ENCODE peak calls at places on chromosomes 4 and X, in five cellular contexts. I, Q, T, U and N are unnamed samples.

GRCh38 chrX:112798736-112799135 is 41.9 kb downstream of the AMOT start:
- DNase-seq in I (no peak), Q (no peak), T (no peak), U (no peak), N (no peak)

GRCh38 chr4:107666134-107666533 is 53.9 kb downstream of the PAPSS1 start:
- DNase-seq in I (peak; percentile 8), Q (peak; percentile 2), T (peak; percentile 65), U (peak; percentile 29), N (no peak)

GRCh38 chr4:77734928-77735327 is 84.2 kb downstream of the CNOT6L start:
- DNase-seq in I (peak; percentile 20), Q (no peak), T (peak; percentile 29), U (peak; percentile 59), N (peak; percentile 78)

GRCh38 chr4:56434599-56435000 is 815 bp downstream of the PPAT start:
- DNase-seq in I (no peak), Q (no peak), T (peak; percentile 83), U (peak; percentile 74), N (no peak)

GRCh38 chr4:76723916-76724315 is 174.0 kb downstream of the SOWAHB start:
- DNase-seq in I (no peak), Q (no peak), T (peak; percentile 91), U (peak; percentile 98), N (no peak)

GRCh38 chr4:113874480-113874879 is 105.0 kb downstream of the ARSJ start:
- DNase-seq in I (no peak), Q (no peak), T (no peak), U (no peak), N (no peak)

GRCh38 chr4:6855692-6856297 is 53.8 kb upstream of the TBC1D14 start:
- DNase-seq in I (no peak), Q (no peak), T (peak; percentile 73), U (peak; percentile 77), N (no peak)

GRCh38 chr4:6961496-6962210 is 52.0 kb downstream of the TBC1D14 start:
- DNase-seq in I (no peak), Q (no peak), T (no peak), U (no peak), N (no peak)

GRCh38 chr4:3820016-3820805 is 54.0 kb downstream of the ADRA2C start:
- DNase-seq in I (no peak), Q (no peak), T (no peak), U (no peak), N (no peak)

GRCh38 chrX:20265221-20265725 is 1.4 kb downstream of the RPS6KA3 start:
- DNase-seq in I (peak; percentile 47), Q (peak; percentile 31), T (peak; percentile 90), U (peak; percentile 91), N (peak; percentile 33)

GRCh38 chrX:20266810-20267598 is at the start of gene RPS6KA3:
- DNase-seq in I (peak; percentile 88), Q (peak; percentile 92), T (peak; percentile 86), U (peak; percentile 83), N (peak; percentile 92)

GRCh38 chrX:20267924-20268701 is 1.4 kb upstream of the RPS6KA3 start:
- DNase-seq in I (no peak), Q (peak; percentile 56), T (no peak), U (peak; percentile 31), N (peak; percentile 4)

GRCh38 chrX:20267599-20267923 is 852 bp upstream of the RPS6KA3 start:
- DNase-seq in I (no peak), Q (no peak), T (peak; percentile 19), U (no peak), N (no peak)

GRCh38 chrX:20265726-20266681 is 705 bp downstream of the RPS6KA3 start:
- DNase-seq in I (peak; percentile 48), Q (peak; percentile 56), T (peak; percentile 67), U (peak; percentile 17), N (peak; percentile 58)
- H3K27ac ChIP-seq in I (peak overlapping the region; percentile 37), Q (peak overlapping the region; percentile 69), T (peak overlapping the region; percentile 97), U (peak overlapping the region; percentile 89), N (peak overlapping the region; percentile 77)

DNA sequence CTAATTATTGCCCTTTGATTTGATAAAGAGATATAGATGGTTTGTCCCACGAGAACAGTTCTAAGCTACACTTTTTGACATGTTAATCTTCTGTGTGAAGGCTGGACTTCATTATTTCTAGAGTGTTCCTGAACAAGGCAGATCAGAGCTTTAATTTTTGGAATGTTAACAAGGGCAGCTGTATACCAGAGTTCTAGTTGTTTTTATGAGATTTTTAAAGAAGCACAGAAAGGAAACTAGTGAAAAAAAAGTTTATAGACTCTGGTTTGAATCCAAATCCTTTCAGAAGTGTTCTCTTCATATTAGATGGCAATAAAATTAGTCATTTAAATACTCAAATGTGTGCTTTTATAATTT is 187.2 kb upstream of the ANK2 start:
- DNase-seq in I (no peak), Q (no peak), T (no peak), U (no peak), N (no peak)
- H3K4me1 ChIP-seq in I (no peaks in the 10 kb centered on the region), Q (peaks cover 33% of the 10 kb centered on the region), T (peaks cover 16% of the 10 kb centered on the region), U (no peaks in the 10 kb centered on the region), N (no peaks in the 10 kb centered on the region)

GRCh38 chrX:44952329-44953027 is 79.5 kb downstream of the KDM6A start:
- DNase-seq in I (no peak), Q (no peak), T (no peak), U (no peak), N (no peak)
- H3K4me2 ChIP-seq in I (no peak overlapping the region), Q (no peak overlapping the region), T (no peak overlapping the region), U (no peak overlapping the region), N (no peak overlapping the region)

GRCh38 chr4:41620594-41621256 is 82.8 kb downstream of the LIMCH1 start:
- DNase-seq in I (no peak), Q (peak; percentile 45), T (no peak), U (no peak), N (no peak)
- H3K27ac ChIP-seq in I (no peak overlapping the region), Q (no peak overlapping the region), T (no peak overlapping the region), U (no peak overlapping the region), N (no peak overlapping the region)

DNA sequence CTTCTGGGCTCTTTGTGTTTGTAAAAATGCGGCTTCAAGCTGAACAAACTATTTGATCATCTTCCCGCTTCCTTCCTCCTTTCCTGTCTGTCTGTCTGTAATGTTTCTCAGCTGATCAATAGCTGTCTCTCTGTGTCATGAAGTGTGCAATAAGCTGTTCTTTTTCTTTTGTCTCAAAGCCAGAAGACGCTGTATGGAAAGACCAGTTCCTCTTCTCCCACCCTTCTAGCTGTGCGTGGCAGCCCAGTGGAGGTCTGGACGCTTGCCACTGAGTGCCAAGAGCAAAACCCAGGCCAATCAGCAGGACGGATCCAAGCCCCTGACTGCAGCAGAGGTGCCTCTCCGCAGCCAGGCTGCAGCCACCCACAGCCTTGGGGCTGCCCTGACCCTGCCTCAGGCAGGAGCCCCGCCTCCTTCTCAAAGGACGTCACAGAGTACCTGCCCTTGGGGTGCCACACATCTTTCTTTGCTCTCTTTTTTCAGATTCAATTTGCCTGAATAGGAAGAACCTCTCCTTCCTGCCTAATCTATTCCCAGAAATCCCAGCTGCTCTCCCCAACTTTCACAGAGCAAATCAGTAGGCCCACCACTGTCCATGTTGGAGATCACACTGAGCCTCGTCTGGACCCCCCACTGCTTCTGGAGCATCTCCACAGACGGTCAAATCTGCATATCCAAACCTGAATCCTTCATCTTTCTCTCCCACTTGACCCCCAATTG is 59.1 kb downstream of the MAML3 start:
- DNase-seq in I (no peak), Q (peak; percentile 65), T (no peak), U (peak; percentile 72), N (no peak)
- H3K4me1 ChIP-seq in I (peaks cover 37% of the 10 kb centered on the region), Q (peaks cover 68% of the 10 kb centered on the region), T (peaks cover 61% of the 10 kb centered on the region), U (peaks cover 32% of the 10 kb centered on the region), N (peaks cover 74% of the 10 kb centered on the region)

DNA sequence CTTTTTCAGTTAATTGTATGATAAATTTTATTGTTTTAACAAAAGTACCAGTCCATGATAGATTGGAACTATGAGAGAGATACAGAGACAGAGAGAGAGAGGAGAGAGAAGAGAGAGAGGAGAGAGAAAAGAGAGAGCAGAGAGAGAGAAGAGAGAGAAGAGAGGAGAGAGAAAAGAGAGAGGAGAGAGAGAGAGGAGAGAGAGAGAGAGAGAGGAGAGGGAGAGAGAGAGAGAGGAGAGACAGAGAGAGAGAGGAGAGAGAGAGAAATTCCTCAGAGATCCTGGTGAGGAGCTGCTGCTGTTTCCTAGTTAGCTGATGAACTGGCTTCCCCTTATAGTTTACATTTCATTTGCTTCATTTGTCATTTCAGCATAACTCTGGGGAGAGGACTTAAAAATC is 10.6 kb downstream of the CTAG1A start:
- DNase-seq in I (no peak), Q (no peak), T (no peak), U (peak; percentile 35), N (no peak)
- H3K4me2 ChIP-seq in I (no peak overlapping the region), Q (no peak overlapping the region), T (peak overlapping the region; percentile 12), U (no peak overlapping the region), N (no peak overlapping the region)

GRCh38 chr4:95318483-95318882 is 230.3 kb downstream of the UNC5C start:
- DNase-seq in I (no peak), Q (peak; percentile 11), T (no peak), U (no peak), N (no peak)
- H3K27ac ChIP-seq in I (no peak overlapping the region), Q (peak overlapping the region; percentile 49), T (no peak overlapping the region), U (no peak overlapping the region), N (no peak overlapping the region)

GRCh38 chr4:150583287-150584197 is 1.6 kb downstream of the MAB21L2 start:
- DNase-seq in I (no peak), Q (peak; percentile 59), T (no peak), U (peak; percentile 60), N (no peak)
- H3K4me1 ChIP-seq in I (no peaks in the 10 kb centered on the region), Q (peaks cover 32% of the 10 kb centered on the region), T (no peaks in the 10 kb centered on the region), U (no peaks in the 10 kb centered on the region), N (no peaks in the 10 kb centered on the region)

GRCh38 chrX:144730486-144730885 is 516.8 kb upstream of the SPANXN1 start:
- DNase-seq in I (no peak), Q (no peak), T (no peak), U (peak; percentile 16), N (no peak)
- H3K4me2 ChIP-seq in I (no peak overlapping the region), Q (no peak overlapping the region), T (no peak overlapping the region), U (no peak overlapping the region), N (no peak overlapping the region)